ENCODE peak calls at places on chromosomes 13 and 19, in ten cellular contexts. J is GM06990, B is MCF 10A, D is AG04450, S is body of pancreas, A is retinal pigment epithelial cell, I is adrenal gland, Q is upper lobe of right lung, T is astrocyte of the spinal cord, G is foreskin fibroblast. L is an unnamed sample.

GRCh38 chr19:47493378-47494210 is 9.6 kb upstream of the KPTN start:
- DNase-seq in J (no peak), B (no peak), D (no peak), S (no peak), A (no peak), I (no peak), Q (peak), T (no peak), G (no peak), L (no peak)

GRCh38 chr13:84896128-84896527 is 903.1 kb downstream of the SLITRK6 start:
- DNase-seq in J (no peak), B (peak), D (peak), S (peak), A (no peak), I (peak), Q (no peak), T (peak), G (peak), L (no peak)

GRCh38 chr13:113210834-113211233 is 1.4 kb downstream of the CUL4A start:
- DNase-seq in J (no peak), B (no peak), D (no peak), S (no peak), A (no peak), I (no peak), Q (no peak), T (no peak), G (no peak), L (no peak)

GRCh38 chr19:6233827-6234511 is 45.8 kb downstream of the MLLT1 start:
- DNase-seq in J (no peak), B (peak), D (no peak), S (peak), A (no peak), I (no peak), Q (peak), T (no peak), G (no peak), L (peak)

GRCh38 chr19:6126335-6126974 is 9.0 kb upstream of the ACSBG2 start:
- DNase-seq in J (peak), B (peak), D (peak), S (no peak), A (peak), I (no peak), Q (no peak), T (peak), G (peak), L (no peak)

GRCh38 chr19:15672580-15673175 is at the start of gene CYP4F12:
- DNase-seq in J (no peak), B (peak), D (no peak), S (peak), A (no peak), I (peak), Q (peak), T (no peak), G (peak), L (no peak)

GRCh38 chr19:28971011-28971410 is 241.9 kb downstream of the UQCRFS1 start:
- DNase-seq in J (no peak), B (no peak), D (no peak), S (no peak), A (no peak), I (peak), Q (no peak), T (no peak), G (peak), L (no peak)

GRCh38 chr13:79966502-79966901 is 374.4 kb downstream of the SPRY2 start:
- DNase-seq in J (no peak), B (peak), D (no peak), S (no peak), A (no peak), I (no peak), Q (no peak), T (no peak), G (peak), L (no peak)

GRCh38 chr19:19137556-19138109 is 645 bp downstream of the TMEM161A start:
- DNase-seq in J (no peak), B (no peak), D (no peak), S (no peak), A (no peak), I (peak), Q (no peak), T (no peak), G (peak), L (no peak)

GRCh38 chr19:30799854-30800755 is 427.9 kb downstream of the ZNF536 start:
- DNase-seq in J (no peak), B (no peak), D (no peak), S (peak), A (no peak), I (peak), Q (peak), T (no peak), G (no peak), L (no peak)

GRCh38 chr19:41922585-41922984 is 5.7 kb downstream of the ERFL start:
- DNase-seq in J (no peak), B (no peak), D (no peak), S (no peak), A (no peak), I (no peak), Q (no peak), T (no peak), G (no peak), L (no peak)

GRCh38 chr13:28707629-28708427 is 10.9 kb downstream of the SLC46A3 start:
- DNase-seq in J (peak), B (peak), D (peak), S (peak), A (no peak), I (no peak), Q (no peak), T (peak), G (peak), L (no peak)

GRCh38 chr19:8641908-8642547 is 11.6 kb downstream of the NFILZ start:
- DNase-seq in J (no peak), B (peak), D (no peak), S (no peak), A (no peak), I (no peak), Q (no peak), T (peak), G (peak), L (no peak)

GRCh38 chr13:71368301-71368700 is 498.7 kb downstream of the DACH1 start:
- DNase-seq in J (no peak), B (no peak), D (no peak), S (no peak), A (no peak), I (no peak), Q (no peak), T (no peak), G (no peak), L (no peak)

GRCh38 chr19:4748589-4748988 is 24.9 kb upstream of the DPP9 start:
- DNase-seq in J (no peak), B (peak), D (no peak), S (no peak), A (no peak), I (no peak), Q (no peak), T (no peak), G (no peak), L (no peak)

GRCh38 chr19:38974599-38975213 is 836 bp downstream of the FBXO17 start:
- DNase-seq in J (no peak), B (no peak), D (no peak), S (no peak), A (no peak), I (no peak), Q (no peak), T (no peak), G (peak), L (no peak)

GRCh38 chr13:110421696-110422395 is 114.8 kb downstream of the COL4A2 start:
- DNase-seq in J (no peak), B (no peak), D (peak), S (no peak), A (no peak), I (no peak), Q (no peak), T (peak), G (peak), L (no peak)

GRCh38 chr13:113545455-113545930 is 39.1 kb upstream of the TFDP1 start:
- DNase-seq in J (no peak), B (no peak), D (no peak), S (no peak), A (no peak), I (no peak), Q (peak), T (peak), G (peak), L (peak)

GRCh38 chr19:58575183-58576041 is 2.3 kb upstream of the MZF1 start:
- DNase-seq in J (peak), B (peak), D (peak), S (peak), A (no peak), I (peak), Q (peak), T (peak), G (peak), L (peak)

GRCh38 chr13:97911311-97912138 is 42.0 kb upstream of the IPO5 start:
- DNase-seq in J (no peak), B (peak), D (no peak), S (peak), A (no peak), I (no peak), Q (no peak), T (peak), G (peak), L (no peak)

GRCh38 chr13:67736646-67737420 is 506.7 kb upstream of the PCDH9 start:
- DNase-seq in J (no peak), B (peak), D (peak), S (peak), A (peak), I (no peak), Q (no peak), T (peak), G (peak), L (no peak)

GRCh38 chr19:47467914-47468313 is 3.8 kb downstream of the SLC8A2 start:
- DNase-seq in J (no peak), B (no peak), D (no peak), S (no peak), A (no peak), I (no peak), Q (no peak), T (no peak), G (no peak), L (no peak)

GRCh38 chr19:35327642-35328041 is 1.3 kb upstream of the CD22 start:
- DNase-seq in J (no peak), B (peak), D (no peak), S (no peak), A (no peak), I (no peak), Q (no peak), T (no peak), G (no peak), L (no peak)
- TF ChIP-seq CTCF in J (peak), B (no peak), D (peak), S (no peak), A (peak), I (no peak), Q (no peak), T (peak), G (peak), L (peak)

GRCh38 chr19:10235003-10235402 is 3.9 kb upstream of the S1PR2 start:
- DNase-seq in J (no peak), B (no peak), D (no peak), S (no peak), A (no peak), I (no peak), Q (no peak), T (no peak), G (no peak), L (no peak)

GRCh38 chr19:10233946-10234345 is 2.8 kb upstream of the S1PR2 start:
- DNase-seq in J (no peak), B (no peak), D (no peak), S (no peak), A (no peak), I (no peak), Q (no peak), T (no peak), G (no peak), L (no peak)

GRCh38 chr19:10237702-10238101 is 6.6 kb upstream of the S1PR2 start:
- DNase-seq in J (no peak), B (no peak), D (no peak), S (no peak), A (no peak), I (no peak), Q (no peak), T (no peak), G (no peak), L (no peak)

GRCh38 chr19:10243606-10244005 is 8.4 kb upstream of the MRPL4 start:
- DNase-seq in J (no peak), B (no peak), D (no peak), S (no peak), A (no peak), I (no peak), Q (no peak), T (no peak), G (no peak), L (no peak)

DNA sequence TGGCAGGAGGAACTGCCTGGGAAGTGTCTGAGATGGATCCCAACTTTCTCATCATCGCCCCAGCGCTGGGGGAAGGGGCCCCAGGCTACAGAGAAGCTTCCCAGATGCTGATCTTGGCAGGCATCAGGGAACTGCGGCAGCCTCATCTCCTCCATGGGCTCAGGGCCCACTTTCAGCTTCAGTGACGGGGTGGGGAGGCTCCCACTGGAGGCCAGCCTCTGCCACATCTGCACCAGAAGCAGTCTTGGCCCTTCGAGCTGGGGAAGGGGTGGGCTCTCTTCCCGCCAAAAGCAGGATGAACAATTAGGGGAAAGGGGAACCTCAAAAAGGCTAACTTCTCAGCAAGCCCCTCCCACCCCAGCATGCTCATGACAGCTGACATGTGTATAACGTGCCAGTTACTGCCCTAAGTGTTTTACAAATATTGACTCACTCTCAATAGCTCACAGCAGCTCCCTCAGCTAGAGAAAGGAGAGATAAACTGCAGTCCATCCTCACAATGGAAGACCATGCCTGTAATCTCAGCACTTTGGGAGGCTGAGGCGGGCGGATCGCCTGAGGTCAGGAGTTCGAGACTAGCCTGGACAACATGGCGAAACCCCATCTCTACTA is 7.1 kb upstream of the S1PR2 start:
- DNase-seq in J (peak), B (no peak), D (peak), S (peak), A (no peak), I (peak), Q (peak), T (peak), G (peak), L (no peak)
- TF ChIP-seq CTCF in J (no peak), B (no peak), D (no peak), S (no peak), A (no peak), I (no peak), Q (no peak), T (no peak), G (no peak), L (no peak)

GRCh38 chr13:24741791-24742190 is 22.2 kb upstream of the RNF17 start:
- DNase-seq in J (no peak), B (no peak), D (no peak), S (no peak), A (no peak), I (no peak), Q (no peak), T (no peak), G (no peak), L (no peak)

GRCh38 chr13:24741016-24741662 is 22.8 kb upstream of the RNF17 start:
- DNase-seq in J (no peak), B (peak), D (no peak), S (no peak), A (no peak), I (no peak), Q (no peak), T (no peak), G (no peak), L (no peak)

GRCh38 chr13:24742294-24742693 is 21.7 kb upstream of the RNF17 start:
- DNase-seq in J (no peak), B (peak), D (no peak), S (no peak), A (no peak), I (no peak), Q (no peak), T (peak), G (no peak), L (no peak)

GRCh38 chr13:24744247-24744646 is 19.7 kb upstream of the RNF17 start:
- DNase-seq in J (no peak), B (no peak), D (no peak), S (no peak), A (no peak), I (no peak), Q (no peak), T (no peak), G (no peak), L (no peak)

GRCh38 chr13:24742986-24743385 is 21.0 kb upstream of the RNF17 start:
- DNase-seq in J (no peak), B (no peak), D (no peak), S (no peak), A (no peak), I (no peak), Q (no peak), T (no peak), G (no peak), L (no peak)
- TF ChIP-seq CTCF in J (no peak), B (no peak), D (no peak), S (no peak), A (no peak), I (no peak), Q (no peak), T (no peak), G (no peak), L (no peak)

GRCh38 chr19:50328257-50329145 is 676 bp downstream of the KCNC3 start:
- DNase-seq in J (peak), B (no peak), D (no peak), S (peak), A (no peak), I (no peak), Q (peak), T (no peak), G (peak), L (no peak)
- TF ChIP-seq CTCF in J (peak), B (no peak), D (no peak), S (no peak), A (peak), I (no peak), Q (no peak), T (peak), G (no peak), L (peak)

GRCh38 chr13:88887045-88887662 is 1216.0 kb downstream of the SLITRK5 start:
- DNase-seq in J (no peak), B (no peak), D (no peak), S (no peak), A (no peak), I (no peak), Q (peak), T (no peak), G (no peak), L (no peak)
- TF ChIP-seq CTCF in J (no peak), B (no peak), D (no peak), S (no peak), A (no peak), I (no peak), Q (no peak), T (no peak), G (no peak), L (no peak)

DNA sequence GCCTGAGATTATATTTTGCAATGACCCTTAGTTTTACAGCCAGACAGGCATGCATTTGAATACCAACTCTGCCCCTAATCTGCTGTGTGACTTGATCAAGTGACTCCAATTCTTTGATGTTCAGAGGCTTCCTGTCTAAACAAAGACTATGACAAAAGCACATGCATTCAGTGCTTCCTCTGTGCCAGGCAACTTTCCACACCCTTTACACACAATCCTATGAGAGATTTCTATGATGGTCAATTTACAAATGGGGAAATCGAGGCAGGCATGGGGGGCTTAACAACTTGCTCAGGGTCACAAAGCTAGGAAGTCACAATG is 3.7 kb upstream of the LYPD3 start:
- DNase-seq in J (no peak), B (no peak), D (no peak), S (no peak), A (no peak), I (no peak), Q (no peak), T (no peak), G (peak), L (no peak)
- TF ChIP-seq CTCF in J (no peak), B (no peak), D (no peak), S (no peak), A (no peak), I (no peak), Q (no peak), T (no peak), G (no peak), L (no peak)

DNA sequence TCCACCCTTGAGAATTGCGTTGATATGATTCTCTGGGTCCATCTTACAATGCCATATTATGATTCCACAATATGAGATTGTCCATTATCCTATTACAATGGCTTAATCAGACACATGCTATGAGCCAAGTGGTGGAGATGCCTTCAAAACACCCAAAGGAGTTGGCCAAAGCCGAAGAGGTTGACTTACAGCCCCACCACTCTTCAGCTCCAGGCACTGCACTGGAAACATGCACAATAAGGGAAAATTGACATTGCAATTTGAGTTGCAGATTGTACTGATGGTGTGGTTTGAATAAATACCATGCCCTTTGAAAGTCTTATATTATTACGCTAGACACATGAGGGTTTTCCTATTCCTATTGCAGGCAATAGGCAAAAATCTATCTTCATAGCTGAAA is 75.4 kb upstream of the TNFSF11 start:
- DNase-seq in J (no peak), B (no peak), D (no peak), S (no peak), A (no peak), I (no peak), Q (no peak), T (no peak), G (no peak), L (no peak)
- TF ChIP-seq CTCF in J (peak), B (no peak), D (no peak), S (no peak), A (peak), I (no peak), Q (no peak), T (peak), G (no peak), L (peak)

DNA sequence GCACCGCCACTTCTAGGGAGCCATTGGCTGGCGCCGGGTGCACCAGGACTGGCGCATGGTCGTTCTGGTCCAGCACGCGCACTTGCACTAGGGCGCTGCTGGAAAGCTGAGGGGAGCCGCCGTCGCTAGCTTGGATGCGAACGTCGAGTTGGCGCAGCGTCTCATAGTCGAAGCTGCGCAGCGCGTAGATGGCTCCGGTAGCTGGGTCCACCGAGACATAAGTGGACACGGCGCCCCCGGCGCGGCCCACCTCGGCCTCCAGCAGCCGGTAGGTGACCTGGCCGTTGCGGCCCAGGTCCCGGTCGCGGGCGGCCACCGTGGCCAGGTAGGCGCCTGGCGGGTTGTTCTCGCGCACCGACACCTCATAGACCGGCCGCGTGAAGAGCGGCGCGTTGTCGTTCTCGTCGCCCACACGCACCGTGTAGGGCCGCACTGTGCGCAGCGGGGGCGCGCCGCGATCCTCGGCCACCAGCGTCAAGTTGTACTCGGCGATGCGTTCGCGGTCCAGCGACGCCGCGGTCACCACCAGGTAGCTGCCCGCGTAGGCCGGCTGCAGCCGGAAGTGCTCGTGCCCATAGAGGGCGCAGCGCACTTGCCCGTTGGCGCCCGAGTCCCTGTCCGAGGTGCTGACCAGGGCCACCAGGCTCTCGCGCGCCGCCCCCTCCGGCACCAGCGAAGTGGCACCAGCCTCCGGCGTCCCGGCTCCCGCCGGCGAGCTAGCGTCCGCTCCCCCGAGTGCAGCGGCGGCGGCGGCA is 1.7 kb downstream of the PCDH8 start:
- DNase-seq in J (no peak), B (no peak), D (no peak), S (peak), A (no peak), I (peak), Q (peak), T (no peak), G (peak), L (no peak)
- TF ChIP-seq CTCF in J (no peak), B (no peak), D (peak), S (peak), A (peak), I (no peak), Q (peak), T (peak), G (peak), L (peak)